ENCODE peak calls at places on chromosomes 1 and 21, in six cellular contexts. One of them, this sample, is unnamed.

GRCh38 chr1:184941735-184942134 is 32.6 kb downstream of the NIBAN1 start:
- DNase-seq in AG09309: no peak
- DNase-seq in body of pancreas: no peak
- DNase-seq in fibroblast of lung: no peak
- DNase-seq in AG04450: no peak
- DNase-seq in heart left ventricle: no peak
- DNase-seq in this sample: no peak

GRCh38 chr1:183480971-183481431 is 8.7 kb downstream of the SMG7 start:
- DNase-seq in AG09309: no peak
- DNase-seq in body of pancreas: no peak
- DNase-seq in fibroblast of lung: peak
- DNase-seq in AG04450: no peak
- DNase-seq in heart left ventricle: no peak
- DNase-seq in this sample: no peak

GRCh38 chr1:225834417-225835329 is 24.7 kb downstream of the EPHX1 start:
- DNase-seq in AG09309: peak
- DNase-seq in body of pancreas: peak
- DNase-seq in fibroblast of lung: peak
- DNase-seq in AG04450: no peak
- DNase-seq in heart left ventricle: peak
- DNase-seq in this sample: peak

GRCh38 chr1:210796421-210796820 is 337.5 kb downstream of the KCNH1 start:
- DNase-seq in AG09309: no peak
- DNase-seq in body of pancreas: no peak
- DNase-seq in fibroblast of lung: no peak
- DNase-seq in AG04450: no peak
- DNase-seq in heart left ventricle: no peak
- DNase-seq in this sample: no peak

GRCh38 chr1:202858306-202858705 is 30.6 kb downstream of the RABIF start:
- DNase-seq in AG09309: peak
- DNase-seq in body of pancreas: peak
- DNase-seq in fibroblast of lung: no peak
- DNase-seq in AG04450: no peak
- DNase-seq in heart left ventricle: peak
- DNase-seq in this sample: no peak

GRCh38 chr1:21069549-21069948 is 107.1 kb downstream of the EIF4G3 start:
- DNase-seq in AG09309: peak
- DNase-seq in body of pancreas: no peak
- DNase-seq in fibroblast of lung: peak
- DNase-seq in AG04450: peak
- DNase-seq in heart left ventricle: no peak
- DNase-seq in this sample: peak

GRCh38 chr1:58487002-58487401 is 59.5 kb downstream of the OMA1 start:
- DNase-seq in AG09309: no peak
- DNase-seq in body of pancreas: no peak
- DNase-seq in fibroblast of lung: no peak
- DNase-seq in AG04450: no peak
- DNase-seq in heart left ventricle: no peak
- DNase-seq in this sample: no peak

GRCh38 chr1:208423522-208423921 is 179.3 kb upstream of the PLXNA2 start:
- DNase-seq in AG09309: no peak
- DNase-seq in body of pancreas: no peak
- DNase-seq in fibroblast of lung: no peak
- DNase-seq in AG04450: no peak
- DNase-seq in heart left ventricle: no peak
- DNase-seq in this sample: no peak

GRCh38 chr1:240831191-240831631 is 219.3 kb upstream of the GREM2 start:
- DNase-seq in AG09309: peak
- DNase-seq in body of pancreas: no peak
- DNase-seq in fibroblast of lung: peak
- DNase-seq in AG04450: peak
- DNase-seq in heart left ventricle: no peak
- DNase-seq in this sample: peak

GRCh38 chr21:44011123-44011773 is 861 bp upstream of the TRAPPC10 start:
- DNase-seq in AG09309: no peak
- DNase-seq in body of pancreas: no peak
- DNase-seq in fibroblast of lung: no peak
- DNase-seq in AG04450: no peak
- DNase-seq in heart left ventricle: peak
- DNase-seq in this sample: no peak

GRCh38 chr1:29145739-29146437 is 22.2 kb upstream of the TMEM200B start:
- DNase-seq in AG09309: peak
- DNase-seq in body of pancreas: no peak
- DNase-seq in fibroblast of lung: peak
- DNase-seq in AG04450: peak
- DNase-seq in heart left ventricle: no peak
- DNase-seq in this sample: no peak

GRCh38 chr1:50968884-50969610 is 998 bp upstream of the CDKN2C start:
- DNase-seq in AG09309: no peak
- DNase-seq in body of pancreas: peak
- DNase-seq in fibroblast of lung: peak
- DNase-seq in AG04450: no peak
- DNase-seq in heart left ventricle: peak
- DNase-seq in this sample: no peak

GRCh38 chr1:174364996-174365760 is 82.6 kb upstream of the GPR52 start:
- DNase-seq in AG09309: no peak
- DNase-seq in body of pancreas: no peak
- DNase-seq in fibroblast of lung: no peak
- DNase-seq in AG04450: no peak
- DNase-seq in heart left ventricle: no peak
- DNase-seq in this sample: no peak

GRCh38 chr1:11407301-11407994 is 71.5 kb upstream of the DISP3 start:
- DNase-seq in AG09309: no peak
- DNase-seq in body of pancreas: no peak
- DNase-seq in fibroblast of lung: peak
- DNase-seq in AG04450: no peak
- DNase-seq in heart left ventricle: no peak
- DNase-seq in this sample: no peak

GRCh38 chr1:221891708-221892107 is 149.8 kb upstream of the DUSP10 start:
- DNase-seq in AG09309: no peak
- DNase-seq in body of pancreas: peak
- DNase-seq in fibroblast of lung: no peak
- DNase-seq in AG04450: no peak
- DNase-seq in heart left ventricle: peak
- DNase-seq in this sample: no peak

GRCh38 chr1:223430221-223430620 is 37.0 kb downstream of the CCDC185 start:
- DNase-seq in AG09309: no peak
- DNase-seq in body of pancreas: no peak
- DNase-seq in fibroblast of lung: no peak
- DNase-seq in AG04450: no peak
- DNase-seq in heart left ventricle: no peak
- DNase-seq in this sample: no peak

GRCh38 chr21:37087188-37087587 is 14.1 kb downstream of the TTC3 start:
- DNase-seq in AG09309: peak
- DNase-seq in body of pancreas: peak
- DNase-seq in fibroblast of lung: peak
- DNase-seq in AG04450: no peak
- DNase-seq in heart left ventricle: no peak
- DNase-seq in this sample: no peak

GRCh38 chr1:43205671-43206070 is 33.5 kb downstream of the CFAP57 start:
- DNase-seq in AG09309: no peak
- DNase-seq in body of pancreas: no peak
- DNase-seq in fibroblast of lung: peak
- DNase-seq in AG04450: peak
- DNase-seq in heart left ventricle: no peak
- DNase-seq in this sample: no peak

GRCh38 chr1:174788981-174789380 is 210.8 kb upstream of the CACYBP start:
- DNase-seq in AG09309: peak
- DNase-seq in body of pancreas: no peak
- DNase-seq in fibroblast of lung: peak
- DNase-seq in AG04450: peak
- DNase-seq in heart left ventricle: no peak
- DNase-seq in this sample: peak

GRCh38 chr1:41238311-41239094 is 3.6 kb downstream of the SCMH1 start:
- DNase-seq in AG09309: no peak
- DNase-seq in body of pancreas: no peak
- DNase-seq in fibroblast of lung: peak
- DNase-seq in AG04450: no peak
- DNase-seq in heart left ventricle: no peak
- DNase-seq in this sample: no peak

GRCh38 chr1:31336687-31337467 is 36.0 kb downstream of the FABP3 start:
- DNase-seq in AG09309: no peak
- DNase-seq in body of pancreas: no peak
- DNase-seq in fibroblast of lung: no peak
- DNase-seq in AG04450: no peak
- DNase-seq in heart left ventricle: no peak
- DNase-seq in this sample: no peak

GRCh38 chr1:202274611-202275010 is 67.1 kb downstream of the UBE2T start:
- DNase-seq in AG09309: no peak
- DNase-seq in body of pancreas: no peak
- DNase-seq in fibroblast of lung: no peak
- DNase-seq in AG04450: no peak
- DNase-seq in heart left ventricle: peak
- DNase-seq in this sample: no peak

GRCh38 chr1:156616463-156616862 is 2.8 kb upstream of the HAPLN2 start:
- DNase-seq in AG09309: no peak
- DNase-seq in body of pancreas: peak
- DNase-seq in fibroblast of lung: peak
- DNase-seq in AG04450: no peak
- DNase-seq in heart left ventricle: peak
- DNase-seq in this sample: no peak

GRCh38 chr1:171292799-171293198 is 21.2 kb upstream of the FMO4 start:
- DNase-seq in AG09309: peak
- DNase-seq in body of pancreas: no peak
- DNase-seq in fibroblast of lung: peak
- DNase-seq in AG04450: no peak
- DNase-seq in heart left ventricle: no peak
- DNase-seq in this sample: peak

GRCh38 chr1:218711021-218711420 is 365.9 kb downstream of the TGFB2 start:
- DNase-seq in AG09309: no peak
- DNase-seq in body of pancreas: no peak
- DNase-seq in fibroblast of lung: peak
- DNase-seq in AG04450: no peak
- DNase-seq in heart left ventricle: no peak
- DNase-seq in this sample: no peak

GRCh38 chr1:203055166-203055799 is 29.0 kb downstream of the PPFIA4 start:
- DNase-seq in AG09309: no peak
- DNase-seq in body of pancreas: no peak
- DNase-seq in fibroblast of lung: no peak
- DNase-seq in AG04450: no peak
- DNase-seq in heart left ventricle: no peak
- DNase-seq in this sample: no peak

GRCh38 chr1:115023593-115023992 is 6.0 kb upstream of the TSHB start:
- DNase-seq in AG09309: no peak
- DNase-seq in body of pancreas: no peak
- DNase-seq in fibroblast of lung: no peak
- DNase-seq in AG04450: no peak
- DNase-seq in heart left ventricle: no peak
- DNase-seq in this sample: no peak

GRCh38 chr1:89941110-89941770 is 53.7 kb upstream of the ZNF326 start:
- DNase-seq in AG09309: no peak
- DNase-seq in body of pancreas: no peak
- DNase-seq in fibroblast of lung: no peak
- DNase-seq in AG04450: no peak
- DNase-seq in heart left ventricle: no peak
- DNase-seq in this sample: no peak

GRCh38 chr1:1942753-1943656 is 23.9 kb upstream of the TMEM52 start:
- DNase-seq in AG09309: no peak
- DNase-seq in body of pancreas: no peak
- DNase-seq in fibroblast of lung: no peak
- DNase-seq in AG04450: no peak
- DNase-seq in heart left ventricle: no peak
- DNase-seq in this sample: no peak
- H3K4me3 ChIP-seq in AG09309: no peak
- H3K4me3 ChIP-seq in body of pancreas: no peak
- H3K4me3 ChIP-seq in fibroblast of lung: no peak
- H3K4me3 ChIP-seq in AG04450: no peak
- H3K4me3 ChIP-seq in heart left ventricle: no peak
- H3K4me3 ChIP-seq in this sample: no peak

DNA sequence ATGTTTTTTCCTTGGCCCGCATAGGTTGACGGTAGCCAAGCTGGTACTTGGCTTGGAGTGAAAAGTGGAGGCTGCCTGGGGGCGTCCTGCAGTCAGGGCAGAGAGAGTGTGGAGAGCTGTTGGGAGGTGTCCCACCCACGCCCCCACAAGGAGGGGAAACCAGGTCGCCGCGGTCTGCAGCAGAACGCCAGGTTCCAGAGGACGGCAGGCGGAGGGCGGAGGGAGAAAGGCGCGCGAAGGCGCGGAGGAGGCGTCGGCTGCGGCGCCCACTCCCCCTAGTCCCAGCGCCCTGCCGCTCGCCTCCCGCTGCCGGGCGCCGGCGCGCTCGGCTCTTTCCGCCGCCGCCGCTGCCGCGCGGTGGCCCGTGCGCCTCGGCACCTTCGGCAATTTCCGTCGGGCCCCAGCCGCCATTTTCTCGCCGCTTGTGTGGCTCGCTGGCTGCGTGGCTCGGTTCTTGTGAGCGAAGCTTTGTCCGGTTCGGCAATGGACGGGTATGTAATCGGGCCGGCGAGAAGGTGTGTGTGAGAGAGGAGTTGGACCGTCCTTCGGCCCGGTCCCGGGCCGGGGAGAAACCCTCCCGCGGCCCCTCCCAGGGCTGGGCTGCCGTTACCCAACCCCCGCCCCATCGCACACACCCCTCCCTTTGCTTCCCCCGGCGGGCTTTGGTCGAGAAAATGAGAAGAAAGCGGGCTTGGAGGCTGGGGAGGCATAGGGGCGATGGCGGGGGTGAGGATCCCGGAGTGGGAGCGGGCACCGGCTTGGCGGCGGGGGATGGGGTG is at the start of gene PTBP2:
- DNase-seq in AG09309: no peak
- DNase-seq in body of pancreas: peak
- DNase-seq in fibroblast of lung: peak
- DNase-seq in AG04450: peak
- DNase-seq in heart left ventricle: peak
- DNase-seq in this sample: no peak
- TF ChIP-seq CTCF in AG09309: no peak
- TF ChIP-seq CTCF in body of pancreas: no peak
- TF ChIP-seq CTCF in fibroblast of lung: no peak
- TF ChIP-seq CTCF in AG04450: no peak
- TF ChIP-seq CTCF in heart left ventricle: no peak
- TF ChIP-seq CTCF in this sample: no peak

GRCh38 chr1:3543076-3544049 is 67.9 kb downstream of the MEGF6 start:
- DNase-seq in AG09309: peak
- DNase-seq in body of pancreas: no peak
- DNase-seq in fibroblast of lung: peak
- DNase-seq in AG04450: peak
- DNase-seq in heart left ventricle: no peak
- DNase-seq in this sample: no peak
- H3K4me3 ChIP-seq in AG09309: no peak
- H3K4me3 ChIP-seq in body of pancreas: no peak
- H3K4me3 ChIP-seq in fibroblast of lung: no peak
- H3K4me3 ChIP-seq in AG04450: no peak
- H3K4me3 ChIP-seq in heart left ventricle: no peak
- H3K4me3 ChIP-seq in this sample: no peak

GRCh38 chr21:23308741-23309140 is 2298.5 kb downstream of the MRPL39 start:
- DNase-seq in AG09309: no peak
- DNase-seq in body of pancreas: no peak
- DNase-seq in fibroblast of lung: no peak
- DNase-seq in AG04450: no peak
- DNase-seq in heart left ventricle: no peak
- DNase-seq in this sample: no peak

DNA sequence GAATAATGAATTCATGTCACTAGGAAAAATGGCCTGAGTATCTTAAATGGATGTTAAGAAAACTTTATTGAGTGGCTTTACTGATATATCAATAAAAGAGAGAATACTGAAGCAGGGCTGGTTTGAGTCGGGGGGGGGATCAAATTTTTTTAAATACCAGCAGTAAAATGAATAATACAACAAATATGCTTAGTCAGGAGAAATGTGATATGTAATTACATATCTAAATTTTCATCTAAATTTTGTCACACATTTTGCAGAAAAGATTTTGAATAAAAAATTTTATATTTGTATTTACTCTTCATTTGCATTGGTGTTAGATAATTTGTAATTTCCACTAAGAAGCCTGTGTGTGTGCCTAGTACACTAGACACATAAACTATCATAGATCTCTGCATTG is 2300.2 kb downstream of the MRPL39 start:
- DNase-seq in AG09309: no peak
- DNase-seq in body of pancreas: no peak
- DNase-seq in fibroblast of lung: no peak
- DNase-seq in AG04450: no peak
- DNase-seq in heart left ventricle: no peak
- DNase-seq in this sample: no peak
- TF ChIP-seq CTCF in AG09309: no peak
- TF ChIP-seq CTCF in body of pancreas: no peak
- TF ChIP-seq CTCF in fibroblast of lung: no peak
- TF ChIP-seq CTCF in AG04450: no peak
- TF ChIP-seq CTCF in heart left ventricle: no peak
- TF ChIP-seq CTCF in this sample: no peak

This sample was measured in HFF-Myc.